ENCODE peak calls at places on chromosomes 13 and 19, in ten cellular contexts. One of them, this sample, is unnamed.
A peak's percentile ranks its signal among the peaks of the same experiment; 100 is the strongest.

GRCh38 chr19:35106291-35106583 is 9.4 kb upstream of the FXYD3 start:
- DNase-seq in ovary: no peak
- DNase-seq in K562: no peak
- DNase-seq in cardiac fibroblast: no peak
- DNase-seq in AG04449: no peak
- DNase-seq in right atrium auricular region: no peak
- DNase-seq in cardiac muscle cell: no peak
- DNase-seq in heart right ventricle: no peak
- DNase-seq in psoas muscle: no peak
- DNase-seq in OCI-LY7: no peak
- DNase-seq in this sample: no peak

GRCh38 chr19:29810504-29810871 is 1.3 kb upstream of the CCNE1 start:
- DNase-seq in ovary: peak; percentile 17
- DNase-seq in K562: peak; percentile 77
- DNase-seq in cardiac fibroblast: peak; percentile 19
- DNase-seq in AG04449: no peak
- DNase-seq in right atrium auricular region: no peak
- DNase-seq in cardiac muscle cell: peak; percentile 32
- DNase-seq in heart right ventricle: no peak
- DNase-seq in psoas muscle: no peak
- DNase-seq in OCI-LY7: no peak
- DNase-seq in this sample: no peak

GRCh38 chr19:18006895-18007604 is 920 bp upstream of the ARRDC2 start:
- DNase-seq in ovary: peak; percentile 73
- DNase-seq in K562: peak; percentile 91
- DNase-seq in cardiac fibroblast: peak; percentile 77
- DNase-seq in AG04449: no peak
- DNase-seq in right atrium auricular region: peak; percentile 85
- DNase-seq in cardiac muscle cell: peak; percentile 87
- DNase-seq in heart right ventricle: peak; percentile 88
- DNase-seq in psoas muscle: peak; percentile 93
- DNase-seq in OCI-LY7: peak; percentile 82
- DNase-seq in this sample: peak; percentile 79

GRCh38 chr19:5017235-5017634 is 48.3 kb downstream of the KDM4B start:
- DNase-seq in ovary: no peak
- DNase-seq in K562: peak; percentile 49
- DNase-seq in cardiac fibroblast: peak; percentile 14
- DNase-seq in AG04449: no peak
- DNase-seq in right atrium auricular region: no peak
- DNase-seq in cardiac muscle cell: no peak
- DNase-seq in heart right ventricle: no peak
- DNase-seq in psoas muscle: no peak
- DNase-seq in OCI-LY7: no peak
- DNase-seq in this sample: no peak

GRCh38 chr19:11446652-11447301 is 11.3 kb downstream of the PRKCSH start:
- DNase-seq in ovary: no peak
- DNase-seq in K562: peak; percentile 69
- DNase-seq in cardiac fibroblast: peak; percentile 43
- DNase-seq in AG04449: no peak
- DNase-seq in right atrium auricular region: no peak
- DNase-seq in cardiac muscle cell: peak; percentile 69
- DNase-seq in heart right ventricle: peak; percentile 74
- DNase-seq in psoas muscle: peak; percentile 80
- DNase-seq in OCI-LY7: peak; percentile 59
- DNase-seq in this sample: peak; percentile 79

GRCh38 chr19:409515-410242 is 732 bp upstream of the C2CD4C start:
- DNase-seq in ovary: no peak
- DNase-seq in K562: no peak
- DNase-seq in cardiac fibroblast: no peak
- DNase-seq in AG04449: no peak
- DNase-seq in right atrium auricular region: no peak
- DNase-seq in cardiac muscle cell: peak; percentile 30
- DNase-seq in heart right ventricle: no peak
- DNase-seq in psoas muscle: no peak
- DNase-seq in OCI-LY7: peak; percentile 23
- DNase-seq in this sample: peak; percentile 34

GRCh38 chr19:54517483-54517882 is 14.9 kb downstream of the LAIR2 start:
- DNase-seq in ovary: no peak
- DNase-seq in K562: peak; percentile 82
- DNase-seq in cardiac fibroblast: peak; percentile 33
- DNase-seq in AG04449: no peak
- DNase-seq in right atrium auricular region: no peak
- DNase-seq in cardiac muscle cell: peak; percentile 52
- DNase-seq in heart right ventricle: peak; percentile 46
- DNase-seq in psoas muscle: no peak
- DNase-seq in OCI-LY7: peak; percentile 61
- DNase-seq in this sample: no peak

GRCh38 chr19:47406711-47407416 is 12.5 kb downstream of the MEIS3 start:
- DNase-seq in ovary: no peak
- DNase-seq in K562: peak; percentile 63
- DNase-seq in cardiac fibroblast: no peak
- DNase-seq in AG04449: no peak
- DNase-seq in right atrium auricular region: no peak
- DNase-seq in cardiac muscle cell: peak; percentile 84
- DNase-seq in heart right ventricle: no peak
- DNase-seq in psoas muscle: no peak
- DNase-seq in OCI-LY7: no peak
- DNase-seq in this sample: no peak

GRCh38 chr13:25980255-25980654 is 71.6 kb downstream of the SHISA2 start:
- DNase-seq in ovary: no peak
- DNase-seq in K562: peak; percentile 9
- DNase-seq in cardiac fibroblast: peak; percentile 26
- DNase-seq in AG04449: no peak
- DNase-seq in right atrium auricular region: no peak
- DNase-seq in cardiac muscle cell: peak; percentile 50
- DNase-seq in heart right ventricle: no peak
- DNase-seq in psoas muscle: no peak
- DNase-seq in OCI-LY7: peak; percentile 17
- DNase-seq in this sample: peak; percentile 47

GRCh38 chr13:29319451-29319850 is 276.0 kb downstream of the SLC7A1 start:
- DNase-seq in ovary: no peak
- DNase-seq in K562: peak; percentile 1
- DNase-seq in cardiac fibroblast: no peak
- DNase-seq in AG04449: no peak
- DNase-seq in right atrium auricular region: no peak
- DNase-seq in cardiac muscle cell: peak; percentile 16
- DNase-seq in heart right ventricle: no peak
- DNase-seq in psoas muscle: no peak
- DNase-seq in OCI-LY7: no peak
- DNase-seq in this sample: no peak

GRCh38 chr19:16896098-16896912 is 7.5 kb downstream of the F2RL3 start:
- DNase-seq in ovary: peak; percentile 52
- DNase-seq in K562: peak; percentile 90
- DNase-seq in cardiac fibroblast: no peak
- DNase-seq in AG04449: no peak
- DNase-seq in right atrium auricular region: no peak
- DNase-seq in cardiac muscle cell: peak; percentile 57
- DNase-seq in heart right ventricle: no peak
- DNase-seq in psoas muscle: peak; percentile 64
- DNase-seq in OCI-LY7: no peak
- DNase-seq in this sample: no peak

GRCh38 chr13:60335531-60335930 is 61.5 kb upstream of the TDRD3 start:
- DNase-seq in ovary: no peak
- DNase-seq in K562: no peak
- DNase-seq in cardiac fibroblast: peak; percentile 31
- DNase-seq in AG04449: no peak
- DNase-seq in right atrium auricular region: no peak
- DNase-seq in cardiac muscle cell: no peak
- DNase-seq in heart right ventricle: no peak
- DNase-seq in psoas muscle: no peak
- DNase-seq in OCI-LY7: peak; percentile 28
- DNase-seq in this sample: no peak
- TF ChIP-seq CTCF in ovary: no peak
- TF ChIP-seq CTCF in K562: peak; percentile 62
- TF ChIP-seq CTCF in cardiac fibroblast: peak; percentile 48
- TF ChIP-seq CTCF in AG04449: peak; percentile 14
- TF ChIP-seq CTCF in right atrium auricular region: peak; percentile 64
- TF ChIP-seq CTCF in cardiac muscle cell: peak; percentile 58
- TF ChIP-seq CTCF in heart right ventricle: peak; percentile 67
- TF ChIP-seq CTCF in psoas muscle: peak; percentile 48
- TF ChIP-seq CTCF in OCI-LY7: peak; percentile 88
- TF ChIP-seq CTCF in this sample: no peak

DNA sequence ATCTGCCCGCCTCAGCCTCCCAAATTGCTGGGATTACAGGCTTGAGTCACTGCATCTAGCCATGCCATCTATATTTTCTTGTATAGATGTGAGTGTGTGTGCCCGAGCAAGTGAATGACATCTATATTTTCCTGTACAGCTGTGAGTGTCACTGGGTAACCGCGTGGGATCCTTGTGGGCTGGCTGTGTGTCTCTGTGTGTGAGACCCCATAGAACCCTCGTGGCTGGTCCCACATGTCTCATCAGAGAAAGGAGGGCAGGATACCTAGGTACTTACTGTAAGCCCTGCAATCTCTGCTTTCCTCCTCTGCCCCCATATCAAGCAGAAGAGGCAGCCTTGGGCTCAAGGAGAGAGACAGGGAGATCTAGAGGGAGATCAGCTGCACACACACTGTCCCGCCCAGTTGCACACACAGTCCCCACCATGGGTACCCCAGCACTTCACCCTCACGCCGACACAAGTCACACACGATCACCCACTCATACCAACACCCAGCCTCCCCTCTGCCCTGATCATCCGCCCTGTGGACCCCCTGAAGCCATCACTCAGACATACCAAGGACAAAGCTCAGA is 658 bp downstream of the DENND1C start:
- DNase-seq in ovary: no peak
- DNase-seq in K562: no peak
- DNase-seq in cardiac fibroblast: no peak
- DNase-seq in AG04449: no peak
- DNase-seq in right atrium auricular region: no peak
- DNase-seq in cardiac muscle cell: no peak
- DNase-seq in heart right ventricle: no peak
- DNase-seq in psoas muscle: no peak
- DNase-seq in OCI-LY7: peak; percentile 43
- DNase-seq in this sample: no peak
- H3K4me3 ChIP-seq in ovary: no peak overlapping the region
- H3K4me3 ChIP-seq in K562: no peak overlapping the region
- H3K4me3 ChIP-seq in cardiac fibroblast: no peak overlapping the region
- H3K4me3 ChIP-seq in AG04449: no peak overlapping the region
- H3K4me3 ChIP-seq in right atrium auricular region: no peak overlapping the region
- H3K4me3 ChIP-seq in cardiac muscle cell: no peak overlapping the region
- H3K4me3 ChIP-seq in heart right ventricle: peak overlapping the region; percentile 19
- H3K4me3 ChIP-seq in psoas muscle: peak overlapping the region; percentile 36
- H3K4me3 ChIP-seq in OCI-LY7: peak overlapping the region; percentile 82
- H3K4me3 ChIP-seq in this sample: no peak overlapping the region

GRCh38 chr19:3966051-3967017 is 4.6 kb downstream of the DAPK3 start:
- DNase-seq in ovary: no peak
- DNase-seq in K562: no peak
- DNase-seq in cardiac fibroblast: no peak
- DNase-seq in AG04449: no peak
- DNase-seq in right atrium auricular region: no peak
- DNase-seq in cardiac muscle cell: no peak
- DNase-seq in heart right ventricle: no peak
- DNase-seq in psoas muscle: no peak
- DNase-seq in OCI-LY7: no peak
- DNase-seq in this sample: no peak

GRCh38 chr19:3968556-3969434 is 2.1 kb downstream of the DAPK3 start:
- DNase-seq in ovary: peak; percentile 90
- DNase-seq in K562: peak; percentile 64
- DNase-seq in cardiac fibroblast: peak; percentile 99
- DNase-seq in AG04449: peak; percentile 98
- DNase-seq in right atrium auricular region: peak; percentile 97
- DNase-seq in cardiac muscle cell: peak; percentile 98
- DNase-seq in heart right ventricle: peak; percentile 85
- DNase-seq in psoas muscle: peak; percentile 90
- DNase-seq in OCI-LY7: no peak
- DNase-seq in this sample: peak; percentile 52

GRCh38 chr19:3970808-3971598 is at the start of gene DAPK3:
- DNase-seq in ovary: peak; percentile 97
- DNase-seq in K562: peak; percentile 98
- DNase-seq in cardiac fibroblast: peak; percentile 98
- DNase-seq in AG04449: peak; percentile 85
- DNase-seq in right atrium auricular region: peak; percentile 99
- DNase-seq in cardiac muscle cell: peak; percentile 98
- DNase-seq in heart right ventricle: peak; percentile 98
- DNase-seq in psoas muscle: peak; percentile 99
- DNase-seq in OCI-LY7: peak; percentile 99
- DNase-seq in this sample: peak; percentile 98

GRCh38 chr19:3970313-3970807 is 539 bp downstream of the DAPK3 start:
- DNase-seq in ovary: no peak
- DNase-seq in K562: no peak
- DNase-seq in cardiac fibroblast: no peak
- DNase-seq in AG04449: no peak
- DNase-seq in right atrium auricular region: no peak
- DNase-seq in cardiac muscle cell: no peak
- DNase-seq in heart right ventricle: no peak
- DNase-seq in psoas muscle: no peak
- DNase-seq in OCI-LY7: no peak
- DNase-seq in this sample: no peak

DNA sequence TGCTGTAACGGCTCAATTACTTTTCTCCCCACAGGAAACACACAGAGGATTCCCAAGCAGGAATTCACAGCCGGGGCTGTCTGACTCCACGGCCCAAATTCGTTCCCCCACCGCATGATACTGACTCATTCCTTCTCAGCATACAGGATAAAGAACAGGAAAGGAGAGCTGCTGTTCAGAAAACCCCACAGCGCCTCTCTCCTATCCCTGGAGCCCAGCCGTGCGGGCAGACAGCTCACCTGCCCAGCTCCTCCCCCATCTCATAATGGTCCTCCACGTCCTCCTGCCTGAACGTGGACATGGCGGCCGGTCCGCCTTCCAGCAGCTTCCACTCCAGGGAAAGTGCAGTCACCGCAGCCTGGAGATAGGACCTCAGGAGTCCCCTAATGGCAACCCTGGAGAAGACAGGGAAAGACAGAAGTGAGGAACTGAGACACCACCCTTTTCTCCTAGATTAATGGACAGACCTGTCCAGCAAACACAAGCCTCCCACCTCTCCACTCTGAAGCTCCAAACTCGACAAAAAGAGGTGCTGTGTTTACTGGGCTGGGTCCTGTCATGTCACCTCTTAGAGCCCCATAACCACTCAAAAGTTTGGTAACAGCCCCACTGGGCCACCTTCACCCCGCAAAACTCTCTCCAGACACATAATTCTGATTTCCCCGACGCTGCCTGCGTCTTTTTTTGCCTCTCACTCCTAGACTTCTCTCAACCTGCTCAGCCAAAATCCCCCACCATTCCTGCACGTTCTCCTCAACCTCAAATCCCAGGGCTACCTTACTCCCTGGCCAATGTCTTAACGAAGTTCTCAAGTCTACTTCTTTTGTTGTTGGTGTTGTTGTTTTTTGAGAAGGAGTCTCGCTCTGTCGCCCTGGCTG is 1.2 kb downstream of the DAPK3 start:
- DNase-seq in ovary: no peak
- DNase-seq in K562: peak; percentile 61
- DNase-seq in cardiac fibroblast: peak; percentile 79
- DNase-seq in AG04449: peak; percentile 52
- DNase-seq in right atrium auricular region: no peak
- DNase-seq in cardiac muscle cell: peak; percentile 63
- DNase-seq in heart right ventricle: no peak
- DNase-seq in psoas muscle: peak; percentile 78
- DNase-seq in OCI-LY7: no peak
- DNase-seq in this sample: no peak
- TF ChIP-seq CTCF in ovary: no peak
- TF ChIP-seq CTCF in K562: peak; percentile 49
- TF ChIP-seq CTCF in cardiac fibroblast: peak; percentile 40
- TF ChIP-seq CTCF in AG04449: peak; percentile 27
- TF ChIP-seq CTCF in right atrium auricular region: peak; percentile 23
- TF ChIP-seq CTCF in cardiac muscle cell: peak; percentile 24
- TF ChIP-seq CTCF in heart right ventricle: no peak
- TF ChIP-seq CTCF in psoas muscle: no peak
- TF ChIP-seq CTCF in OCI-LY7: peak; percentile 18
- TF ChIP-seq CTCF in this sample: peak; percentile 29

GRCh38 chr19:40932008-40932959 is 50.3 kb upstream of the CYP2A7 start:
- DNase-seq in ovary: no peak
- DNase-seq in K562: peak; percentile 42
- DNase-seq in cardiac fibroblast: no peak
- DNase-seq in AG04449: no peak
- DNase-seq in right atrium auricular region: no peak
- DNase-seq in cardiac muscle cell: no peak
- DNase-seq in heart right ventricle: no peak
- DNase-seq in psoas muscle: no peak
- DNase-seq in OCI-LY7: no peak
- DNase-seq in this sample: peak; percentile 18
- H3K4me3 ChIP-seq in ovary: no peak overlapping the region
- H3K4me3 ChIP-seq in K562: no peak overlapping the region
- H3K4me3 ChIP-seq in cardiac fibroblast: no peak overlapping the region
- H3K4me3 ChIP-seq in AG04449: no peak overlapping the region
- H3K4me3 ChIP-seq in right atrium auricular region: no peak overlapping the region
- H3K4me3 ChIP-seq in cardiac muscle cell: no peak overlapping the region
- H3K4me3 ChIP-seq in heart right ventricle: no peak overlapping the region
- H3K4me3 ChIP-seq in psoas muscle: no peak overlapping the region
- H3K4me3 ChIP-seq in OCI-LY7: no peak overlapping the region
- H3K4me3 ChIP-seq in this sample: no peak overlapping the region

This sample was measured in WERI-Rb-1.